ENCODE peak calls at places on chromosomes 12 and 14, in eight cellular contexts. V, C, O, J, P, Q, F and Y are unnamed samples.

GRCh38 chr14:67583711-67584644 is 16.1 kb downstream of the PIGH start:
- DNase-seq in V (peak), C (no peak), O (peak), J (no peak), P (no peak), Q (no peak), F (no peak), Y (peak)

GRCh38 chr14:50808053-50808452 is 22.9 kb downstream of the NIN start:
- DNase-seq in V (no peak), C (no peak), O (no peak), J (no peak), P (no peak), Q (no peak), F (no peak), Y (no peak)

GRCh38 chr12:9252256-9252655 is 44.1 kb upstream of the PZP start:
- DNase-seq in V (no peak), C (no peak), O (no peak), J (no peak), P (no peak), Q (no peak), F (no peak), Y (no peak)

GRCh38 chr12:7498832-7499231 is 4.7 kb downstream of the CD163 start:
- DNase-seq in V (no peak), C (no peak), O (no peak), J (no peak), P (no peak), Q (no peak), F (no peak), Y (no peak)

GRCh38 chr14:105155681-105156413 is 12.7 kb downstream of the JAG2 start:
- DNase-seq in V (no peak), C (no peak), O (no peak), J (no peak), P (no peak), Q (no peak), F (no peak), Y (peak)

GRCh38 chr14:22052795-22053194 is 379.2 kb upstream of the OR4E1 start:
- DNase-seq in V (peak), C (no peak), O (no peak), J (no peak), P (no peak), Q (no peak), F (no peak), Y (no peak)

GRCh38 chr14:56087824-56088571 is 30.2 kb upstream of the PELI2 start:
- DNase-seq in V (no peak), C (no peak), O (no peak), J (no peak), P (peak), Q (no peak), F (no peak), Y (peak)

GRCh38 chr14:22819191-22819988 is 4.2 kb upstream of the SLC7A7 start:
- DNase-seq in V (peak), C (no peak), O (peak), J (peak), P (no peak), Q (no peak), F (no peak), Y (peak)

GRCh38 chr14:99513946-99514551 is 32.8 kb downstream of the CCNK start:
- DNase-seq in V (no peak), C (no peak), O (no peak), J (peak), P (no peak), Q (no peak), F (no peak), Y (no peak)

GRCh38 chr12:4089147-4089606 is 184.4 kb upstream of the CCND2 start:
- DNase-seq in V (no peak), C (no peak), O (peak), J (no peak), P (no peak), Q (no peak), F (no peak), Y (no peak)